ENCODE peak calls at places on chromosome 14, in seven cellular contexts. One of them, this sample, is unnamed.
A peak's percentile ranks its signal among the peaks of the same experiment; 100 is the strongest.

GRCh38 chr14:89673499-89674225 is 256.6 kb upstream of the FOXN3 start:
- DNase-seq in GM12892: no peak
- DNase-seq in D341Med: no peak
- DNase-seq in iris pigment epithelial cell: peak; percentile 81
- DNase-seq in T-helper 2 cell: no peak
- DNase-seq in GM12878: no peak
- DNase-seq in MV-4-11: no peak
- DNase-seq in this sample: no peak

GRCh38 chr14:64706552-64707193 is 2.4 kb downstream of the PLEKHG3 start:
- DNase-seq in GM12892: no peak
- DNase-seq in D341Med: no peak
- DNase-seq in iris pigment epithelial cell: no peak
- DNase-seq in T-helper 2 cell: no peak
- DNase-seq in GM12878: no peak
- DNase-seq in MV-4-11: no peak
- DNase-seq in this sample: peak; percentile 51

GRCh38 chr14:92755495-92755894 is 7.1 kb upstream of the LGMN start:
- DNase-seq in GM12892: no peak
- DNase-seq in D341Med: peak; percentile 59
- DNase-seq in iris pigment epithelial cell: peak; percentile 57
- DNase-seq in T-helper 2 cell: no peak
- DNase-seq in GM12878: no peak
- DNase-seq in MV-4-11: no peak
- DNase-seq in this sample: no peak

GRCh38 chr14:64707661-64708060 is 3.4 kb downstream of the PLEKHG3 start:
- DNase-seq in GM12892: no peak
- DNase-seq in D341Med: no peak
- DNase-seq in iris pigment epithelial cell: peak; percentile 93
- DNase-seq in T-helper 2 cell: peak; percentile 40
- DNase-seq in GM12878: no peak
- DNase-seq in MV-4-11: peak; percentile 48
- DNase-seq in this sample: no peak

GRCh38 chr14:69234106-69234505 is 25.9 kb upstream of the GALNT16 start:
- DNase-seq in GM12892: no peak
- DNase-seq in D341Med: no peak
- DNase-seq in iris pigment epithelial cell: peak; percentile 5
- DNase-seq in T-helper 2 cell: no peak
- DNase-seq in GM12878: no peak
- DNase-seq in MV-4-11: no peak
- DNase-seq in this sample: no peak

GRCh38 chr14:66082009-66082408 is 404.2 kb upstream of the CCDC196 start:
- DNase-seq in GM12892: no peak
- DNase-seq in D341Med: no peak
- DNase-seq in iris pigment epithelial cell: no peak
- DNase-seq in T-helper 2 cell: no peak
- DNase-seq in GM12878: no peak
- DNase-seq in MV-4-11: no peak
- DNase-seq in this sample: no peak

GRCh38 chr14:77319416-77319815 is 1.3 kb downstream of the POMT2 start:
- DNase-seq in GM12892: no peak
- DNase-seq in D341Med: no peak
- DNase-seq in iris pigment epithelial cell: no peak
- DNase-seq in T-helper 2 cell: no peak
- DNase-seq in GM12878: no peak
- DNase-seq in MV-4-11: no peak
- DNase-seq in this sample: no peak

GRCh38 chr14:58960945-58961731 is 227.3 kb upstream of the DAAM1 start:
- DNase-seq in GM12892: no peak
- DNase-seq in D341Med: no peak
- DNase-seq in iris pigment epithelial cell: no peak
- DNase-seq in T-helper 2 cell: no peak
- DNase-seq in GM12878: no peak
- DNase-seq in MV-4-11: no peak
- DNase-seq in this sample: no peak

GRCh38 chr14:22508150-22508457 is 80.9 kb downstream of the DAD1 start:
- DNase-seq in GM12892: no peak
- DNase-seq in D341Med: no peak
- DNase-seq in iris pigment epithelial cell: no peak
- DNase-seq in T-helper 2 cell: no peak
- DNase-seq in GM12878: no peak
- DNase-seq in MV-4-11: no peak
- DNase-seq in this sample: no peak

GRCh38 chr14:69107407-69108003 is 45.4 kb downstream of the DCAF5 start:
- DNase-seq in GM12892: no peak
- DNase-seq in D341Med: peak; percentile 69
- DNase-seq in iris pigment epithelial cell: peak; percentile 63
- DNase-seq in T-helper 2 cell: peak; percentile 12
- DNase-seq in GM12878: peak; percentile 20
- DNase-seq in MV-4-11: peak; percentile 10
- DNase-seq in this sample: no peak

GRCh38 chr14:104708606-104709268 is 15.3 kb upstream of the ADSS1 start:
- DNase-seq in GM12892: peak; percentile 99
- DNase-seq in D341Med: peak; percentile 91
- DNase-seq in iris pigment epithelial cell: peak; percentile 41
- DNase-seq in T-helper 2 cell: peak; percentile 36
- DNase-seq in GM12878: no peak
- DNase-seq in MV-4-11: peak; percentile 11
- DNase-seq in this sample: no peak

GRCh38 chr14:54722791-54723432 is 156.0 kb downstream of the SAMD4A start:
- DNase-seq in GM12892: no peak
- DNase-seq in D341Med: no peak
- DNase-seq in iris pigment epithelial cell: peak; percentile 47
- DNase-seq in T-helper 2 cell: no peak
- DNase-seq in GM12878: no peak
- DNase-seq in MV-4-11: peak; percentile 32
- DNase-seq in this sample: no peak

GRCh38 chr14:91415794-91416743 is 1.6 kb downstream of the CCDC88C start:
- DNase-seq in GM12892: peak; percentile 56
- DNase-seq in D341Med: peak; percentile 25
- DNase-seq in iris pigment epithelial cell: peak; percentile 52
- DNase-seq in T-helper 2 cell: peak; percentile 88
- DNase-seq in GM12878: peak; percentile 88
- DNase-seq in MV-4-11: peak; percentile 64
- DNase-seq in this sample: no peak

GRCh38 chr14:70706177-70706576 is 64.5 kb downstream of the TTC9 start:
- DNase-seq in GM12892: no peak
- DNase-seq in D341Med: no peak
- DNase-seq in iris pigment epithelial cell: no peak
- DNase-seq in T-helper 2 cell: no peak
- DNase-seq in GM12878: no peak
- DNase-seq in MV-4-11: no peak
- DNase-seq in this sample: no peak

GRCh38 chr14:24607081-24607480 is 2.4 kb downstream of the GZMH start:
- DNase-seq in GM12892: no peak
- DNase-seq in D341Med: no peak
- DNase-seq in iris pigment epithelial cell: no peak
- DNase-seq in T-helper 2 cell: no peak
- DNase-seq in GM12878: no peak
- DNase-seq in MV-4-11: peak; percentile 69
- DNase-seq in this sample: no peak

GRCh38 chr14:77128414-77128891 is 13.1 kb downstream of the ZDHHC22 start:
- DNase-seq in GM12892: no peak
- DNase-seq in D341Med: no peak
- DNase-seq in iris pigment epithelial cell: peak; percentile 28
- DNase-seq in T-helper 2 cell: no peak
- DNase-seq in GM12878: no peak
- DNase-seq in MV-4-11: no peak
- DNase-seq in this sample: no peak

GRCh38 chr14:36363704-36364103 is 43.3 kb upstream of the MBIP start:
- DNase-seq in GM12892: no peak
- DNase-seq in D341Med: no peak
- DNase-seq in iris pigment epithelial cell: peak; percentile 3
- DNase-seq in T-helper 2 cell: no peak
- DNase-seq in GM12878: no peak
- DNase-seq in MV-4-11: peak; percentile 86
- DNase-seq in this sample: no peak

GRCh38 chr14:73809386-73809785 is 42.2 kb upstream of the PTGR2 start:
- DNase-seq in GM12892: no peak
- DNase-seq in D341Med: no peak
- DNase-seq in iris pigment epithelial cell: no peak
- DNase-seq in T-helper 2 cell: no peak
- DNase-seq in GM12878: no peak
- DNase-seq in MV-4-11: no peak
- DNase-seq in this sample: no peak